ENCODE peak calls at places on chromosome 19, in seven cellular contexts. Q, I, N, H, M, E and U are unnamed samples.

GRCh38 chr19:19748249-19748938 is 15.5 kb upstream of the ZNF14 start:
- DNase-seq in Q (no peak), I (no peak), N (no peak), H (no peak), M (no peak), E (no peak), U (no peak)

GRCh38 chr19:55620410-55620809 is 4.0 kb downstream of the ZNF784 start:
- DNase-seq in Q (peak), I (no peak), N (peak), H (no peak), M (no peak), E (peak), U (no peak)

GRCh38 chr19:45717983-45718650 is 12.6 kb downstream of the FBXO46 start:
- DNase-seq in Q (no peak), I (no peak), N (no peak), H (no peak), M (no peak), E (no peak), U (no peak)

GRCh38 chr19:33394006-33394722 is 20.7 kb downstream of the CEBPG start:
- DNase-seq in Q (no peak), I (no peak), N (no peak), H (peak), M (no peak), E (peak), U (no peak)

GRCh38 chr19:40088299-40089047 is 2.3 kb downstream of the ZNF780A start:
- DNase-seq in Q (no peak), I (no peak), N (no peak), H (no peak), M (no peak), E (no peak), U (no peak)

GRCh38 chr19:48681127-48681470 is 8.3 kb upstream of the NTN5 start:
- DNase-seq in Q (no peak), I (no peak), N (no peak), H (no peak), M (no peak), E (peak), U (no peak)

GRCh38 chr19:44904426-44904994 is 1.1 kb upstream of the APOE start:
- DNase-seq in Q (no peak), I (no peak), N (no peak), H (no peak), M (no peak), E (no peak), U (no peak)

GRCh38 chr19:53908106-53908932 is 759 bp upstream of the CACNG7 start:
- DNase-seq in Q (peak), I (peak), N (peak), H (peak), M (peak), E (peak), U (no peak)

GRCh38 chr19:30391554-30392551 is 19.7 kb downstream of the ZNF536 start:
- DNase-seq in Q (no peak), I (no peak), N (no peak), H (no peak), M (no peak), E (no peak), U (no peak)

GRCh38 chr19:30455881-30456280 is 83.7 kb downstream of the ZNF536 start:
- DNase-seq in Q (no peak), I (no peak), N (no peak), H (no peak), M (no peak), E (no peak), U (no peak)

GRCh38 chr19:17340302-17340870 is 3.0 kb downstream of the GTPBP3 start:
- DNase-seq in Q (no peak), I (no peak), N (no peak), H (no peak), M (no peak), E (no peak), U (no peak)

GRCh38 chr19:40358773-40359172 is 10.3 kb downstream of the PLD3 start:
- DNase-seq in Q (no peak), I (no peak), N (no peak), H (no peak), M (peak), E (no peak), U (peak)

GRCh38 chr19:1041835-1042685 is 2.2 kb downstream of the ABCA7 start:
- DNase-seq in Q (no peak), I (no peak), N (no peak), H (no peak), M (no peak), E (no peak), U (no peak)

GRCh38 chr19:49862411-49863253 is 4.7 kb downstream of the PNKP start:
- DNase-seq in Q (no peak), I (no peak), N (no peak), H (no peak), M (no peak), E (no peak), U (no peak)